ENCODE peak calls at places on chromosome 9, in seven cellular contexts. S, D, E, F, A, O and V are unnamed samples.

GRCh38 chr9:23850242-23851023 is 24.4 kb upstream of the ELAVL2 start:
- DNase-seq in S (no peak), D (no peak), E (peak), F (peak), A (no peak), O (no peak), V (no peak)

GRCh38 chr9:438066-438465 is 223.4 kb downstream of the DOCK8 start:
- DNase-seq in S (no peak), D (no peak), E (no peak), F (no peak), A (no peak), O (no peak), V (no peak)

GRCh38 chr9:87836951-87837715 is 45.5 kb upstream of the SPATA31E1 start:
- DNase-seq in S (no peak), D (no peak), E (no peak), F (no peak), A (no peak), O (no peak), V (no peak)

GRCh38 chr9:18002718-18003438 is 424.0 kb downstream of the SH3GL2 start:
- DNase-seq in S (no peak), D (peak), E (no peak), F (no peak), A (peak), O (no peak), V (no peak)

GRCh38 chr9:91395553-91396470 is 27.8 kb downstream of the NFIL3 start:
- DNase-seq in S (no peak), D (no peak), E (no peak), F (peak), A (no peak), O (no peak), V (no peak)

GRCh38 chr9:127754099-127754760 is 19.1 kb upstream of the TOR2A start:
- DNase-seq in S (no peak), D (no peak), E (peak), F (no peak), A (no peak), O (peak), V (no peak)

GRCh38 chr9:3777137-3777536 is 251.3 kb upstream of the RFX3 start:
- DNase-seq in S (no peak), D (no peak), E (no peak), F (no peak), A (no peak), O (peak), V (no peak)

GRCh38 chr9:127724012-127724411 is 8.1 kb downstream of the TTC16 start:
- DNase-seq in S (no peak), D (no peak), E (no peak), F (no peak), A (peak), O (no peak), V (no peak)

GRCh38 chr9:135945969-135946368 is 15.2 kb downstream of the UBAC1 start:
- DNase-seq in S (no peak), D (no peak), E (no peak), F (no peak), A (no peak), O (no peak), V (no peak)

DNA sequence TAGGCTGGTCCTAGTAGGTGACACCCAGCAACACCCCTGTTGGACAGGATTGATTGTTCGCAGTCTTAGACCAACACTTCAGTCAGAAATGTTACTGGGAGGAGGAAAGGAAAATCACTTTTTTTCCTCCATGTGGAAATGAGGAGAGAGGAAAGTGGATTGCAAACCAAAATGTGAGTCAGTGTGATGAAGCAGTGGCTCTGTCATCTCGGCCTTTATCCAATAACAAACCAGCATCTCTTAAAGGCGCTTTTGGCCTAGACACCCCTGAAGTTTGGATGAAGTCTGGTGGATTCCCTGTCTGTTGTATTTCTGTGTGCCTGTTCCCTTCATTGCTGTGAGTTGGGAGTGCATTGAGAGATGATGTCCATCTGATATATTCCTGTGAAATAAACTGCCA is 16.7 kb downstream of the SLC46A2 start:
- DNase-seq in S (no peak), D (no peak), E (no peak), F (no peak), A (no peak), O (no peak), V (no peak)
- TF ChIP-seq CTCF in S (no peak), D (no peak), E (no peak), F (no peak), A (no peak), O (no peak), V (no peak)

GRCh38 chr9:130110166-130110565 is 56.5 kb downstream of the GPR107 start:
- DNase-seq in S (no peak), D (no peak), E (no peak), F (no peak), A (no peak), O (no peak), V (no peak)

GRCh38 chr9:130112244-130113151 is 58.8 kb downstream of the GPR107 start:
- DNase-seq in S (no peak), D (no peak), E (no peak), F (no peak), A (no peak), O (no peak), V (no peak)

GRCh38 chr9:130107955-130108354 is 54.2 kb downstream of the GPR107 start:
- DNase-seq in S (no peak), D (no peak), E (no peak), F (no peak), A (no peak), O (no peak), V (no peak)

GRCh38 chr9:130111805-130112204 is 58.1 kb downstream of the GPR107 start:
- DNase-seq in S (no peak), D (no peak), E (no peak), F (no peak), A (no peak), O (no peak), V (no peak)

GRCh38 chr9:130110596-130111021 is 56.9 kb downstream of the GPR107 start:
- DNase-seq in S (no peak), D (no peak), E (no peak), F (no peak), A (no peak), O (no peak), V (no peak)
- TF ChIP-seq CTCF in S (no peak), D (no peak), E (no peak), F (no peak), A (no peak), O (no peak), V (no peak)

DNA sequence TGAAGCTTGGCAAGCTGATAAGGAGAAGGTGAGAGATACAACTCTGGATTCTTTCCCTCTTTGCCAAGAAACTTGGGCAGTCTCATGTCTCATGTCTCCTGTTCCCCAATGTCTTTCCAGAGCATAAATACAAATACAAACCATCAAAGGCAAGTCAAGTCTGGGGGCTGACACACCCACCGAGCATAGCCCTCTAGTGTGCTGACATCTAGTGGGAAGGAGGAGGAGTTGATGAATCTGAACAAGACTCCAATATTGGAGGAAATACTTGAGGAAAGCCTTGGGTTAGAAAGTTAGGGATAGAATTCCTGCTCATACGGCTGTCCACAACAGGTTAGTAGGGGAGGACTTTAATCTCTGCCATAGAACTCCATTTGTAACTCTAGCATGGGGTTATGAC is 8.6 kb downstream of the MLANA start:
- DNase-seq in S (no peak), D (no peak), E (no peak), F (no peak), A (no peak), O (peak), V (no peak)
- TF ChIP-seq CTCF in S (no peak), D (no peak), E (no peak), F (no peak), A (no peak), O (peak), V (no peak)

GRCh38 chr9:71446081-71446480 is 322.2 kb downstream of the CEMIP2 start:
- DNase-seq in S (no peak), D (no peak), E (no peak), F (no peak), A (no peak), O (no peak), V (no peak)

GRCh38 chr9:71442937-71443336 is 321.5 kb upstream of the TRPM3 start:
- DNase-seq in S (no peak), D (no peak), E (no peak), F (no peak), A (no peak), O (no peak), V (no peak)

DNA sequence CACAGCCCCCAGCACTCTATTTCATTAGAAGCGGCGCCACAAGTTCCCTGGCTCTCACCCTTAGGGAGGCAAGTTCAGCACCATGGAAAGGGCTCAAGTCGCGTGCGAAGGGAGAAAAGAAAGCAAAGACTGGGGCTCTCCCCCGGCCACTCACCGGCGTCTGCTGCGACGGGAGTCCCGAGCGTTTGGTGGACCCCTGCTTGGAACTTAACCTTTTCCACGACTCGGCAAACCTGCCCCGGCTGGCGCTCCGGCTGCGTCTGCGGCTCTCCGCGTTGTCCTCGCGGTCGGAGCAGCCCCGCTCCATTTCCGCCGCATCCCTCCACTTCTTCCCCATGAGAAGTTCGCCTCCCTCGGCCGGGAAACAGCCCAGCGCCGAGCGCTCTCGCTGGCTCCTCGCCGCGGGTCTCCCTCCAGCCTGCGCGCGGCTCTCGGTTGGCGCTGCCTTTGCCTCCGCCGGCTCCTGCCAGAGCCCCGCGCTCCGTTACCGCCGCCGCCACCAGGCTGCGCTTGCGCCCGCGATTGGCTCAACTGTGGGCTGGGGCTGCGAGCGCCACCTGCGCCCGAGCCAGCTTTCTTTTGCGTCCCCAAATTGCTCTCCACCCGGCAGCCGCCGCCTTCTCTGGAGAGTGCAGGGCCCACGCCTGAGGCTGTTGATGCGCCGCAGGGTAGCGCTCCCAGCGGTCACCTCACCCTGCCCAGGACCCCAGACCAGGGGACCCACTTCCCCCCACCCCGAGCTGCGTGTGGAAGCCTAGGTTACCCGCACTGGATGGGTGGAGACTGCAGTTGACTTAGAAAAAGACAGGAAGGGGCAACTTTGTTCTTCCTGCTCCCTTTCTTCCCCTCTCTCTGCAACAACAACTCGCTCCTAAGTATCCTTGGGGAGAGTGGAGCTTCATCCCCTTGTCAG is 321.6 kb downstream of the CEMIP2 start:
- DNase-seq in S (peak), D (peak), E (peak), F (peak), A (peak), O (peak), V (no peak)
- TF ChIP-seq CTCF in S (no peak), D (no peak), E (peak), F (peak), A (no peak), O (peak), V (no peak)

DNA sequence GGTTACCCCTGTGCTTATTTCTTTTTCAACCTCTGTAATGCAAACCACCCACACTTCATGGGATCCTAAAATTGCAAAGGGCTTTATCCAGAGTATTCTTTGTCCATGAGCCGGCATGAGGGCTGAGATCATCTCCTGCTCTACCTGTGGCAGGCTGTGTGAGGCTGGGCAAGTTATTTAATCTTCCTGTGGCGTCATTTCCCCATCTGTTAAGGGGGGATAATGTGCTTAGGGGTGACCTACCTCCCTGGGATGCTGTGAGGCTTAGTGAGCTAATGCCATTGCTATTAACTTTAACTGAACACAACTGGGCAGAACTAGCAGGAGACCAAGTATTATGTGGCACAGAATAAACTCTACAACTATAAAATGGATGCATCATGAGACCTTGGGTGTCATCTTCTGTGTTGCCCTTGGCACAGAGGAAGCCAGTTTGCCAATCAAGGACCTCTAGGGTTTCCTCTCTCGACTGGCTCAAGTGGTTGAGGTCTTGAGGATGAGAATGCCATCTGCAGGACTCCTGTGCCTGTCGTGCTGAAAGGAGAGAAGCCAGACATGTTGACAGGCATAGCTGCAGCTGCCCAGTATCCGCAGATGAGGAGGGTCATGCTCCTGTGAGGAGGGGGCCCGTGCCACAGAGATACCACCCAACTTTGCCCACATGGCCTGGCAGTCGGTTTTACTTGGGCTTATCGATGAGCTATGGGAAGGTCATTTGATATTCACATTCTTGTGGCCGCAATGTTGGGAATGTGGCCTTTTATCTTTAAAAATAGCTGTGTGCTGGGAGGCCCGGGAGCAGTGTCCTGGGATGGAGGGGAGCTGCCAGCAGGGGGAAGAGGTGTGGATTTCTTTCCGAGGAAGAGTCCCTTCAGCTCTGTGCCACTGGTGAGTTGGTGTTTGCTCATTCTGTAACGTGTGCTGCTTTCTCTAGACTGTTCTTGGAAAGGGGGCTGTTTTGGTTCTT is 17.2 kb downstream of the FRMPD1 start:
- DNase-seq in S (no peak), D (no peak), E (no peak), F (no peak), A (no peak), O (no peak), V (no peak)
- TF ChIP-seq CTCF in S (no peak), D (no peak), E (peak), F (no peak), A (no peak), O (no peak), V (no peak)

DNA sequence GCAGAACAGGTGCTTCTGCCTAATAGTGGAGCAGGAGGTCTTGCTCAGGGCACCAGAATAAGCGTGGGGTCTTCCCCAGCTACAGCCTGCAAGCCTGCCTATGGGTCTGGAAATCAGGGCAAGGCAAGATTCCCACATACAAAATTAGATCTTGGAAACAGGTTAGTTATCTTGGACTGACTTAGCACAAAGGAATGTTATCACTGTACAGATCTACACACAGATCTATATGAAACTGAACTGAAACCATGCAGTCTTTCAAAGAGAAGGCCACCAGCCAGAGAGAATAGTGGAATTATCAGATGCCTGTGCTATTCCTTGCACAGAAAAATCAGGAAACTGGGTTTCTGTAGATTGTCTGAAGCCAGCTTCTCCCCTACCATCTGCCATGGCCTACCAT is 585.7 kb downstream of the ACTL7B start:
- DNase-seq in S (no peak), D (no peak), E (no peak), F (peak), A (no peak), O (no peak), V (no peak)
- TF ChIP-seq CTCF in S (no peak), D (no peak), E (no peak), F (no peak), A (no peak), O (no peak), V (no peak)